ENCODE peak calls at places on chromosomes 13 and 19, in five cellular contexts. H is tibial nerve, J is activated T-cell treated with anti-CD3 and anti-CD28 coated beads for 48 hours, X is GM03348, E is M059J. I is an unnamed sample.

GRCh38 chr19:35549174-35549788 is 3.9 kb downstream of the TMEM147 start:
- DNase-seq in H (peak; percentile 33), J (peak; percentile 28), X (peak; percentile 85), E (peak; percentile 74), I (peak; percentile 43)

GRCh38 chr13:49023441-49023840 is 47.7 kb downstream of the FNDC3A start:
- DNase-seq in H (no peak), J (no peak), X (peak; percentile 60), E (peak; percentile 78), I (peak; percentile 80)

GRCh38 chr13:28489975-28490550 is 4.9 kb downstream of the FLT1 start:
- DNase-seq in H (no peak), J (no peak), X (no peak), E (no peak), I (peak; percentile 33)

GRCh38 chr13:27522847-27523246 is 72.5 kb upstream of the MTIF3 start:
- DNase-seq in H (no peak), J (no peak), X (no peak), E (no peak), I (no peak)

GRCh38 chr13:20411638-20412342 is 113.9 kb downstream of the CRYL1 start:
- DNase-seq in H (no peak), J (no peak), X (no peak), E (no peak), I (no peak)

GRCh38 chr19:6713773-6714692 is 6.4 kb downstream of the C3 start:
- DNase-seq in H (no peak), J (no peak), X (no peak), E (no peak), I (no peak)

GRCh38 chr19:10450853-10451609 is 30.7 kb downstream of the PDE4A start:
- DNase-seq in H (no peak), J (no peak), X (no peak), E (no peak), I (no peak)

GRCh38 chr19:43773725-43774102 is 7.1 kb downstream of the KCNN4 start:
- DNase-seq in H (no peak), J (no peak), X (no peak), E (no peak), I (no peak)

GRCh38 chr13:66911411-66911939 is 318.7 kb downstream of the PCDH9 start:
- DNase-seq in H (no peak), J (no peak), X (no peak), E (no peak), I (no peak)

GRCh38 chr13:47801555-47801954 is 199.5 kb downstream of the SUCLA2 start:
- DNase-seq in H (no peak), J (no peak), X (no peak), E (no peak), I (no peak)

I was measured in HT1080.